ENCODE peak calls at places on chromosomes 13 and 19, in nine cellular contexts. I is HCT116, R is tibial nerve, A is upper lobe of left lung, Y is body of pancreas, T is ovary, C is H1, D is A549, B is testis. J is an unnamed sample.

GRCh38 chr19:38046254-38047047 is 139.4 kb downstream of the SIPA1L3 start:
- DNase-seq in I (no peak), R (no peak), A (no peak), Y (no peak), T (no peak), C (no peak), D (no peak), B (no peak), J (no peak)

GRCh38 chr19:37905936-37906867 is at the start of gene WDR87:
- DNase-seq in I (no peak), R (no peak), A (peak; percentile 89), Y (peak; percentile 60), T (no peak), C (peak; percentile 87), D (peak; percentile 73), B (no peak), J (peak; percentile 33)

GRCh38 chr13:110360598-110360997 is 53.5 kb downstream of the COL4A2 start:
- DNase-seq in I (no peak), R (no peak), A (peak; percentile 29), Y (no peak), T (no peak), C (no peak), D (no peak), B (no peak), J (no peak)

GRCh38 chr19:51282335-51282734 is 29.1 kb upstream of the IGLON5 start:
- DNase-seq in I (no peak), R (no peak), A (no peak), Y (no peak), T (no peak), C (no peak), D (no peak), B (no peak), J (no peak)

GRCh38 chr13:65260938-65261880 is 1968.9 kb downstream of the PCDH9 start:
- DNase-seq in I (no peak), R (no peak), A (no peak), Y (no peak), T (no peak), C (no peak), D (no peak), B (no peak), J (no peak)

GRCh38 chr19:2243274-2244121 is 5.6 kb upstream of the AMH start:
- DNase-seq in I (no peak), R (no peak), A (peak; percentile 78), Y (no peak), T (no peak), C (no peak), D (no peak), B (no peak), J (no peak)

GRCh38 chr13:52600666-52601065 is 41.6 kb upstream of the HNRNPA1L2 start:
- DNase-seq in I (no peak), R (no peak), A (no peak), Y (no peak), T (no peak), C (no peak), D (no peak), B (no peak), J (no peak)

GRCh38 chr13:40026741-40027140 is 371.3 kb downstream of the COG6 start:
- DNase-seq in I (no peak), R (no peak), A (no peak), Y (no peak), T (no peak), C (no peak), D (no peak), B (no peak), J (no peak)

GRCh38 chr19:23554548-23554947 is 132.5 kb downstream of the ZNF675 start:
- DNase-seq in I (no peak), R (no peak), A (no peak), Y (no peak), T (no peak), C (no peak), D (no peak), B (no peak), J (no peak)

GRCh38 chr13:21034602-21035190 is 26.7 kb downstream of the LATS2 start:
- DNase-seq in I (no peak), R (no peak), A (no peak), Y (no peak), T (no peak), C (no peak), D (no peak), B (no peak), J (peak; percentile 52)

GRCh38 chr19:21322528-21322927 is 6.7 kb downstream of the ZNF708 start:
- DNase-seq in I (no peak), R (peak; percentile 45), A (no peak), Y (no peak), T (no peak), C (no peak), D (no peak), B (peak; percentile 75), J (no peak)

GRCh38 chr13:94607939-94608338 is 6.3 kb downstream of the GPR180 start:
- DNase-seq in I (no peak), R (no peak), A (no peak), Y (no peak), T (no peak), C (no peak), D (no peak), B (no peak), J (no peak)

GRCh38 chr19:38144667-38145066 is 79.4 kb downstream of the DPF1 start:
- DNase-seq in I (no peak), R (no peak), A (no peak), Y (no peak), T (no peak), C (no peak), D (no peak), B (no peak), J (no peak)

GRCh38 chr19:48780684-48781391 is 25.5 kb downstream of the FGF21 start:
- DNase-seq in I (no peak), R (no peak), A (no peak), Y (peak; percentile 80), T (no peak), C (no peak), D (no peak), B (peak; percentile 83), J (no peak)

GRCh38 chr13:50318887-50319286 is 303.6 kb downstream of the KCNRG start:
- DNase-seq in I (no peak), R (no peak), A (no peak), Y (no peak), T (no peak), C (no peak), D (no peak), B (no peak), J (no peak)

GRCh38 chr19:35643255-35644205 is 2.0 kb downstream of the ETV2 start:
- DNase-seq in I (peak; percentile 75), R (peak; percentile 41), A (peak; percentile 96), Y (peak; percentile 93), T (peak; percentile 87), C (no peak), D (peak; percentile 99), B (peak; percentile 83), J (peak; percentile 81)
- TF ChIP-seq POLR2A in I (peak; percentile 97), R (no peak), A (peak; percentile 86), Y (peak; percentile 90), T (peak; percentile 35), C (peak; percentile 79), D (peak; percentile 95), B (no peak), J (no peak)

GRCh38 chr19:9295411-9295849 is 14.2 kb downstream of the ZNF699 start:
- DNase-seq in I (no peak), R (no peak), A (no peak), Y (no peak), T (no peak), C (no peak), D (no peak), B (no peak), J (no peak)

DNA sequence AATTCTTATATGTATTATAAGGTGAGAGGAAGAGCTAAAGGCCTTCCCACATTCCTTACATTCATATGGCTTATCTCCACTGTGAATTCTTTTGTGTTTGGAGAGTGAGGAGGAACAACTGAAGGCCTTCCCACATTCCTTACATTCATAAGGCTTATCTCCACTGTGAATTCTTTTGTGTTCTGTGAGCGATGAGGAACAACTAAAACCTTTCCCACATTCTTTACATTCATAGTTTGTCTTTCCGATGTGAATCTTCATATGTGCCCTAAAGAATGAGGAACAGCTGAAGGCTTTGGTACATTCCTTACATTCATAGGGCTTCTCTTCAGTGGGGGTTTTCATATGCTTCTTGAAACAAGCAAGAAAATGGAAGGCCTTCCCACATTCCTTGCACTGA is 13.3 kb downstream of the ZNF699 start:
- DNase-seq in I (no peak), R (no peak), A (no peak), Y (no peak), T (no peak), C (no peak), D (no peak), B (no peak), J (no peak)
- H3K9me3 ChIP-seq in I (peaks cover 32% of the 10 kb centered on the region), R (peaks cover 98% of the 10 kb centered on the region), A (peaks cover 81% of the 10 kb centered on the region), Y (peaks cover 8% of the 10 kb centered on the region), T (peaks cover 18% of the 10 kb centered on the region), C (peaks cover 87% of the 10 kb centered on the region), D (peaks cover 65% of the 10 kb centered on the region), B (no peaks in the 10 kb centered on the region), J (peaks cover 99% of the 10 kb centered on the region)

GRCh38 chr13:43114504-43114903 is 91.1 kb downstream of the DNAJC15 start:
- DNase-seq in I (no peak), R (no peak), A (no peak), Y (no peak), T (no peak), C (no peak), D (no peak), B (no peak), J (no peak)

GRCh38 chr13:43119206-43119605 is 95.8 kb downstream of the DNAJC15 start:
- DNase-seq in I (no peak), R (no peak), A (peak; percentile 13), Y (no peak), T (no peak), C (no peak), D (no peak), B (no peak), J (no peak)

GRCh38 chr13:43113603-43114002 is 90.2 kb downstream of the DNAJC15 start:
- DNase-seq in I (no peak), R (no peak), A (no peak), Y (no peak), T (no peak), C (no peak), D (no peak), B (no peak), J (no peak)

GRCh38 chr13:43111887-43112400 is 88.6 kb downstream of the DNAJC15 start:
- DNase-seq in I (no peak), R (no peak), A (no peak), Y (no peak), T (no peak), C (no peak), D (no peak), B (no peak), J (no peak)

DNA sequence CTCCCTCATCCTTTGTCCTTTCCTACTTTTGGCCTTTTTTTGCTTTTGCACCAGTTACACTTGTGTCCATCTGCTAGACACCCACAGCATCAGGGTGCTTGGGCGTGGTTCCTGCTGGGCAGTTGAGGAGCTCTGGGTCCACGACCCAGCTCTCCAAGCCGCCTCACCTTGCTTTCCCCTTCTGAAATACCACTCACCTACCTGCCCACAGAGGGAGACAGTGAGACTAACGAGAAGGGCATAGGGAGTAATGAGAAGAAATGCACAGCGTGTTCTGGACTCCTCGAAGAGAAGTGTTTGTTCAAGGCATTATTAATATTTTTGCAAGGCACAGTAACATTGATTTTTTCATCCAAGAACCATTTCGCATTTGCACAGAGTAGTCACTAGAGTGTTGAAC is 92.9 kb downstream of the DNAJC15 start:
- DNase-seq in I (no peak), R (no peak), A (no peak), Y (no peak), T (no peak), C (no peak), D (no peak), B (no peak), J (no peak)
- TF ChIP-seq CTCF in I (no peak), R (no peak), A (no peak), Y (no peak), T (no peak), C (peak; percentile 42), D (no peak), B (no peak), J (no peak)

GRCh38 chr19:40603719-40604646 is 2.8 kb downstream of the LTBP4 start:
- DNase-seq in I (peak; percentile 99), R (peak; percentile 98), A (peak; percentile 98), Y (peak; percentile 99), T (peak; percentile 99), C (peak; percentile 99), D (peak; percentile 99), B (peak; percentile 97), J (peak; percentile 97)
- TF ChIP-seq POLR2A in I (no peak), R (no peak), A (peak; percentile 58), Y (peak; percentile 48), T (no peak), C (no peak), D (peak; percentile 20), B (no peak), J (peak; percentile 88)